ENCODE peak calls at places on chromosomes 13 and 19, in nine cellular contexts. M is iris pigment epithelial cell; L is stimulated activated CD4-positive, alpha-beta T cell treated with anti-CD3 and anti-CD28 coated beads, Interleukin-4, amount 100 ng/mL, for 1 hour; D is stimulated activated CD8-positive, alpha-beta memory T cell treated with anti-CD3 and anti-CD28 coated beads, Interleukin-15, amount 100 ng/mL, for 4 hours; J is hippocampal formation; G is OCI-LY7; N is activated T-helper 2 cell treated with anti-CD3 and anti-CD28 coated beads, Interferon-gamma antibody, Interleukin-2, Interleukin-4, amounts not matched to agents 10 μg/mL and 5 μg/mL and 100 μg/mL, durations not matched to agents 14 hours and 24 hours and 36 hours; K is mesendoderm; B is RPMI8226. X is an unnamed sample.
A peak's percentile ranks its signal among the peaks of the same experiment; 100 is the strongest.

GRCh38 chr19:17076539-17076919 is 952 bp downstream of the MYO9B start:
- DNase-seq in N (no peak), D (no peak), G (peak; percentile 45), K (peak; percentile 46), M (no peak), J (no peak), L (no peak), B (no peak), X (no peak)

GRCh38 chr13:25137624-25137892 is 34.5 kb downstream of the AMER2 start:
- DNase-seq in G (no peak), N (no peak), D (no peak), L (no peak), M (no peak), J (no peak), B (no peak), K (peak; percentile 51), X (no peak)

GRCh38 chr19:21851596-21852345 is 15.8 kb upstream of the ZNF43 start:
- DNase-seq in N (peak; percentile 83), M (peak; percentile 97), B (peak; percentile 84), D (peak; percentile 77), J (peak; percentile 90), G (peak; percentile 96), L (peak; percentile 88), K (peak; percentile 99), X (peak; percentile 91)

GRCh38 chr13:41533676-41534075 is 76.3 kb downstream of the RGCC start:
- DNase-seq in N (no peak), L (no peak), B (no peak), K (no peak), D (no peak), M (no peak), G (no peak), J (no peak), X (no peak)

GRCh38 chr13:46622918-46623256 is 69.9 kb downstream of the LRCH1 start:
- DNase-seq in D (no peak), G (peak; percentile 25), M (peak; percentile 83), J (peak; percentile 50), N (no peak), K (no peak), L (no peak), B (no peak), X (peak; percentile 33)

GRCh38 chr19:32457540-32457939 is 52.0 kb downstream of the DPY19L3 start:
- DNase-seq in G (no peak), D (no peak), N (no peak), L (no peak), K (no peak), J (no peak), B (no peak), M (no peak), X (no peak)

GRCh38 chr19:32677657-32678056 is 2.0 kb downstream of the RGS9BP start:
- DNase-seq in J (no peak), L (no peak), D (no peak), G (no peak), N (no peak), M (peak; percentile 97), K (peak; percentile 71), B (no peak), X (no peak)

GRCh38 chr13:88022826-88023225 is 351.7 kb downstream of the SLITRK5 start:
- DNase-seq in L (no peak), D (no peak), J (no peak), N (no peak), B (no peak), K (no peak), M (no peak), G (no peak), X (no peak)

GRCh38 chr13:53250272-53250875 is 221.8 kb downstream of the OLFM4 start:
- DNase-seq in G (peak; percentile 79), J (peak; percentile 92), K (peak; percentile 85), M (peak; percentile 69), D (no peak), L (no peak), B (peak; percentile 80), N (no peak), X (no peak)

GRCh38 chr19:39518458-39518857 is 3.5 kb downstream of the SELENOV start:
- DNase-seq in M (no peak), G (no peak), D (no peak), K (peak; percentile 69), J (no peak), B (no peak), L (no peak), N (no peak), X (no peak)

GRCh38 chr19:49689133-49690072 is at the start of gene ADM5:
- DNase-seq in K (peak; percentile 66), N (no peak), D (no peak), L (peak; percentile 56), B (no peak), G (no peak), J (peak; percentile 1), M (no peak), X (peak; percentile 35)

GRCh38 chr13:29196409-29197074 is 376.4 kb downstream of the MTUS2 start:
- DNase-seq in N (no peak), B (peak; percentile 57), J (no peak), K (no peak), L (no peak), M (no peak), G (peak; percentile 4), D (no peak), X (no peak)

GRCh38 chr13:34076943-34077703 is 259.2 kb downstream of the RFC3 start:
- DNase-seq in K (peak; percentile 29), N (no peak), J (peak; percentile 47), L (no peak), G (peak; percentile 62), M (peak; percentile 39), B (no peak), D (no peak), X (no peak)

GRCh38 chr19:54427586-54427985 is 12.3 kb downstream of the TTYH1 start:
- DNase-seq in K (no peak), M (no peak), L (no peak), B (no peak), J (no peak), N (no peak), D (no peak), G (no peak), X (no peak)

GRCh38 chr19:54418030-54418929 is 3.0 kb downstream of the TTYH1 start:
- DNase-seq in N (peak; percentile 37), J (peak; percentile 72), B (no peak), D (no peak), G (no peak), L (no peak), M (peak; percentile 62), K (peak; percentile 43), X (no peak)

GRCh38 chr19:1651061-1651547 is 1.3 kb downstream of the TCF3 start:
- DNase-seq in L (peak; percentile 68), M (peak; percentile 47), G (peak; percentile 75), B (peak; percentile 63), K (peak; percentile 58), J (no peak), D (peak; percentile 59), N (peak; percentile 40), X (no peak)

GRCh38 chr13:114020750-114021463 is 47.0 kb upstream of the C13orf46 start:
- DNase-seq in G (peak; percentile 42), L (no peak), J (no peak), B (no peak), K (no peak), N (no peak), D (no peak), M (no peak), X (no peak)

GRCh38 chr19:2706251-2706650 is 3.8 kb upstream of the GNG7 start:
- DNase-seq in B (no peak), K (no peak), D (no peak), J (no peak), L (no peak), M (no peak), N (no peak), G (no peak), X (no peak)

GRCh38 chr13:34913040-34913439 is 29.0 kb upstream of the NBEA start:
- DNase-seq in J (no peak), L (no peak), M (peak; percentile 10), K (peak; percentile 84), G (no peak), B (peak; percentile 4), N (no peak), D (no peak), X (no peak)

GRCh38 chr19:30169196-30169900 is 202.8 kb upstream of the ZNF536 start:
- DNase-seq in G (no peak), M (no peak), D (no peak), K (no peak), N (no peak), J (no peak), B (no peak), L (no peak), X (no peak)

GRCh38 chr13:40558656-40559055 is 107.8 kb downstream of the FOXO1 start:
- DNase-seq in N (no peak), K (no peak), D (no peak), L (no peak), G (no peak), B (no peak), J (no peak), M (no peak), X (no peak)

GRCh38 chr13:41587490-41587889 is 130.1 kb downstream of the RGCC start:
- DNase-seq in L (peak; percentile 21), N (no peak), J (no peak), G (peak; percentile 44), K (peak; percentile 45), B (no peak), D (peak; percentile 11), M (no peak), X (no peak)

GRCh38 chr13:43751624-43752023 is 35.1 kb downstream of the ENOX1 start:
- DNase-seq in D (no peak), N (no peak), L (no peak), G (no peak), J (no peak), M (peak; percentile 27), K (no peak), B (no peak), X (no peak)

GRCh38 chr13:96982672-96983071 is 11.6 kb downstream of the OXGR1 start:
- DNase-seq in D (no peak), N (no peak), J (no peak), G (no peak), L (no peak), M (peak; percentile 26), B (no peak), K (no peak), X (no peak)

GRCh38 chr13:33937373-33938087 is 119.6 kb downstream of the RFC3 start:
- DNase-seq in N (no peak), B (no peak), G (no peak), L (no peak), M (no peak), D (no peak), K (peak; percentile 65), J (no peak), X (no peak)

GRCh38 chr13:51325837-51326236 is 13.7 kb upstream of the SERPINE3 start:
- DNase-seq in J (peak; percentile 51), L (no peak), M (no peak), N (no peak), G (no peak), K (no peak), D (no peak), B (no peak), X (peak; percentile 13)

GRCh38 chr19:35220315-35220921 is 8.1 kb downstream of the FAM187B start:
- DNase-seq in N (no peak), B (no peak), M (no peak), K (peak; percentile 92), G (no peak), D (no peak), J (no peak), L (no peak), X (no peak)

GRCh38 chr19:19644054-19644388 is 564 bp upstream of the GMIP start:
- DNase-seq in M (no peak), L (no peak), N (no peak), J (no peak), D (no peak), K (no peak), B (no peak), G (no peak), X (no peak)

GRCh38 chr19:1020868-1021425 is at the start of gene TMEM259:
- DNase-seq in M (peak; percentile 97), B (peak; percentile 98), L (peak; percentile 97), J (peak; percentile 96), K (peak; percentile 97), D (peak; percentile 95), N (peak; percentile 94), G (peak; percentile 98), X (peak; percentile 95)

GRCh38 chr19:49231389-49231788 is 73.8 kb downstream of the TRPM4 start:
- DNase-seq in G (no peak), J (no peak), D (no peak), M (no peak), N (no peak), B (no peak), K (peak; percentile 76), L (no peak), X (no peak)

GRCh38 chr13:102702965-102703720 is 8.3 kb upstream of the METTL21C start:
- DNase-seq in K (no peak), L (no peak), M (peak; percentile 32), G (no peak), J (no peak), N (no peak), D (no peak), B (no peak), X (no peak)